ENCODE peak calls at places on chromosomes 6 and 20, in ten cellular contexts. I is stimulated activated CD8-positive, alpha-beta memory T cell treated with anti-CD3 and anti-CD28 coated beads, Interleukin-15, amount 100 ng/mL, for 1 hour; L is HCEC 1CT; G is LoVo; Q is activated CD4-positive, alpha-beta T cell treated with anti-CD3 and anti-CD28 coated beads, Interleukin-2, amount 10 ng/mL, durations not matched to agents 24 days and 14 days; S is IMR-90; P is NCI-H1092 treated with DMSO at 0.1 percent for 48 hours; V is activated CD8-positive, alpha-beta memory T cell treated with anti-CD3 and anti-CD28 coated beads, Interleukin-2, amount 50 U/mL, for 4 hours; Z is astrocyte; J is fibroblast of mammary gland. A is an unnamed sample.

GRCh38 chr6:42179261-42179955 is 6.2 kb downstream of the GUCA1A start:
- DNase-seq in I (no peak), L (no peak), G (no peak), Q (no peak), S (no peak), P (no peak), V (no peak), Z (no peak), J (no peak), A (no peak)

GRCh38 chr6:86255973-86256372 is 613.3 kb upstream of the SYNCRIP start:
- DNase-seq in I (no peak), L (no peak), G (no peak), Q (no peak), S (no peak), P (no peak), V (no peak), Z (no peak), J (no peak), A (no peak)

GRCh38 chr6:141484726-141485125 is 648.0 kb upstream of the GJE1 start:
- DNase-seq in I (no peak), L (peak), G (no peak), Q (peak), S (peak), P (peak), V (no peak), Z (no peak), J (peak), A (no peak)

GRCh38 chr6:148142821-148143220 is 199.8 kb upstream of the SASH1 start:
- DNase-seq in I (no peak), L (no peak), G (no peak), Q (no peak), S (no peak), P (no peak), V (no peak), Z (no peak), J (no peak), A (no peak)

GRCh38 chr6:157878039-157878438 is 55.0 kb downstream of the SNX9 start:
- DNase-seq in I (no peak), L (no peak), G (no peak), Q (no peak), S (no peak), P (no peak), V (no peak), Z (no peak), J (no peak), A (no peak)

GRCh38 chr6:122790740-122791679 is 2.0 kb downstream of the SMPDL3A start:
- DNase-seq in I (no peak), L (peak), G (no peak), Q (no peak), S (peak), P (no peak), V (no peak), Z (no peak), J (peak), A (no peak)

GRCh38 chr6:142605922-142606321 is 304.1 kb downstream of the ADGRG6 start:
- DNase-seq in I (no peak), L (peak), G (no peak), Q (no peak), S (peak), P (no peak), V (no peak), Z (peak), J (peak), A (no peak)

GRCh38 chr6:39231844-39232243 is 2.6 kb upstream of the KCNK5 start:
- DNase-seq in I (no peak), L (no peak), G (no peak), Q (no peak), S (no peak), P (no peak), V (no peak), Z (no peak), J (no peak), A (no peak)

GRCh38 chr20:43842126-43843020 is 72.3 kb upstream of the TOX2 start:
- DNase-seq in I (no peak), L (no peak), G (no peak), Q (no peak), S (no peak), P (no peak), V (no peak), Z (no peak), J (peak), A (no peak)

GRCh38 chr20:45368221-45368980 is 5.4 kb downstream of the SYS1 start:
- DNase-seq in I (no peak), L (no peak), G (no peak), Q (peak), S (no peak), P (no peak), V (no peak), Z (no peak), J (no peak), A (no peak)

GRCh38 chr6:141026504-141026903 is 1106.2 kb upstream of the GJE1 start:
- DNase-seq in I (no peak), L (no peak), G (peak), Q (no peak), S (no peak), P (no peak), V (no peak), Z (no peak), J (no peak), A (no peak)

GRCh38 chr20:44653536-44653935 is 2.0 kb upstream of the ADA start:
- DNase-seq in I (no peak), L (no peak), G (no peak), Q (no peak), S (no peak), P (no peak), V (no peak), Z (no peak), J (no peak), A (no peak)

GRCh38 chr20:43691928-43692524 is 25.1 kb downstream of the MYBL2 start:
- DNase-seq in I (peak), L (peak), G (peak), Q (peak), S (peak), P (peak), V (peak), Z (no peak), J (peak), A (no peak)

GRCh38 chr20:23145281-23145700 is 59.2 kb upstream of the CD93 start:
- DNase-seq in I (no peak), L (no peak), G (no peak), Q (no peak), S (peak), P (no peak), V (no peak), Z (peak), J (peak), A (no peak)

GRCh38 chr6:56642366-56643261 is at the start of gene DST:
- DNase-seq in I (no peak), L (peak), G (no peak), Q (no peak), S (peak), P (no peak), V (no peak), Z (peak), J (peak), A (no peak)

GRCh38 chr6:119848706-119849105 is 499.1 kb upstream of the MAN1A1 start:
- DNase-seq in I (no peak), L (no peak), G (no peak), Q (no peak), S (no peak), P (no peak), V (no peak), Z (no peak), J (no peak), A (no peak)

GRCh38 chr6:50975216-50975615 is 156.5 kb downstream of the TFAP2B start:
- DNase-seq in I (no peak), L (no peak), G (no peak), Q (no peak), S (no peak), P (no peak), V (no peak), Z (no peak), J (no peak), A (no peak)